ENCODE peak calls at places on chromosomes 3 and 15, in eight cellular contexts. R is spleen; I is lung; D is colonic mucosa; U is lower lobe of right lung; L is small intestine; E is psoas muscle; N is CD4-positive, CD25-positive, alpha-beta regulatory T cell. W is an unnamed sample.

GRCh38 chr3:13110678-13111116 is 37.5 kb upstream of the IQSEC1 start:
- DNase-seq in I (no peak), E (no peak), L (peak; percentile 12), R (peak; percentile 91), U (peak; percentile 36), N (peak; percentile 33), D (peak; percentile 59), W (no peak)

GRCh38 chr3:191235331-191236314 is 36.6 kb downstream of the OSTN start:
- DNase-seq in I (no peak), N (no peak), L (no peak), R (no peak), D (no peak), U (no peak), E (no peak), W (no peak)

GRCh38 chr3:31968927-31969418 is 12.1 kb downstream of the OSBPL10 start:
- DNase-seq in I (no peak), L (peak; percentile 35), U (no peak), E (no peak), R (no peak), N (no peak), D (peak; percentile 13), W (no peak)

GRCh38 chr3:111662907-111663306 is 67.8 kb upstream of the ZBED2 start:
- DNase-seq in N (no peak), I (no peak), L (no peak), D (no peak), E (no peak), U (no peak), R (no peak), W (no peak)

GRCh38 chr15:75177360-75178071 is 24.2 kb upstream of the C15orf39 start:
- DNase-seq in E (no peak), R (no peak), L (no peak), N (no peak), D (no peak), I (no peak), U (no peak), W (no peak)

GRCh38 chr15:44427756-44428724 is 611 bp downstream of the CTDSPL2 start:
- DNase-seq in E (no peak), I (no peak), L (peak; percentile 87), N (peak; percentile 20), U (no peak), D (peak; percentile 70), R (no peak), W (no peak)

GRCh38 chr3:188205992-188206416 is 52.0 kb downstream of the LPP start:
- DNase-seq in R (no peak), L (peak; percentile 75), E (no peak), U (no peak), N (no peak), I (no peak), D (peak; percentile 49), W (no peak)

GRCh38 chr15:83571820-83572707 is 81.9 kb upstream of the ADAMTSL3 start:
- DNase-seq in I (no peak), N (no peak), D (no peak), U (no peak), E (no peak), L (no peak), R (no peak), W (no peak)

GRCh38 chr3:15205934-15206661 is at the start of gene CAPN7:
- DNase-seq in R (peak; percentile 99), I (peak; percentile 93), E (peak; percentile 98), N (peak; percentile 94), U (peak; percentile 98), L (peak; percentile 96), D (peak; percentile 94), W (peak; percentile 91)

GRCh38 chr3:97910931-97911351 is 61.3 kb downstream of the RIOX2 start:
- DNase-seq in D (no peak), I (no peak), U (no peak), L (no peak), R (no peak), E (no peak), N (peak; percentile 14), W (no peak)

GRCh38 chr3:125128861-125129501 is 73.2 kb upstream of the HEG1 start:
- DNase-seq in N (no peak), D (no peak), L (no peak), U (peak; percentile 70), E (no peak), I (peak; percentile 48), R (no peak), W (no peak)

GRCh38 chr3:190718691-190719090 is 143.8 kb downstream of the GMNC start:
- DNase-seq in E (no peak), I (no peak), U (no peak), D (no peak), L (no peak), N (no peak), R (no peak), W (no peak)

GRCh38 chr3:48026098-48026497 is 9.9 kb upstream of the MAP4 start:
- DNase-seq in U (no peak), I (no peak), L (no peak), R (no peak), E (no peak), N (no peak), D (no peak), W (no peak)
- H3K4me1 ChIP-seq in U (peaks cover 21% of the 10 kb centered on the region), I (peaks cover 2% of the 10 kb centered on the region), L (peaks cover 3% of the 10 kb centered on the region), R (no peaks in the 10 kb centered on the region), E (peaks cover 64% of the 10 kb centered on the region), N (no peaks in the 10 kb centered on the region), D (no peaks in the 10 kb centered on the region), W (peaks cover 43% of the 10 kb centered on the region)

GRCh38 chr15:41572866-41573265 is 13.9 kb downstream of the TYRO3 start:
- DNase-seq in U (no peak), N (no peak), R (no peak), I (no peak), L (no peak), D (no peak), E (no peak), W (no peak)
- H3K4me3 ChIP-seq in U (no peak overlapping the region), N (no peak overlapping the region), R (no peak overlapping the region), I (no peak overlapping the region), L (no peak overlapping the region), D (no peak overlapping the region), E (no peak overlapping the region), W (no peak overlapping the region)

DNA sequence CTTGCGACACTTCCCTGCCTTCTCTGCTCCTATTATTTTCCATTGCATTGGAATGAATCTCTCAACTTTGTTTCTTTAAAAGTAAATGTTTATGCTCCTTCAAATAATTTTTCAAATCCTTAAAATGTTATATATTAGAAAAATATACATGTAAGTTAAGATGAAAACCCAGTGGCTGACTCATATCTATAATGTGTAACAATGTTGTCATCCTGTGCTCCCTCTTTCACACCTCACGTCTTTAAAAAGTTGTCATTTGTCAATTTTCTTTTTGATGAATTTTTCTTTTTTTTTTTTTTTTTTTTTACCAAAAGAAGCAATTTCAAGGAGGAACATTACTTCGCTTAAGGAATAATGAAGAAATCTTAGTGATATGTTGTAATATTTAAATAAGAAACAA is 3.7 kb downstream of the RBMS3 start:
- DNase-seq in D (no peak), E (no peak), U (no peak), N (no peak), R (no peak), I (no peak), L (no peak), W (no peak)
- H3K4me1 ChIP-seq in D (no peaks in the 10 kb centered on the region), E (peaks cover 26% of the 10 kb centered on the region), U (no peaks in the 10 kb centered on the region), N (peaks cover 8% of the 10 kb centered on the region), R (peaks cover 4% of the 10 kb centered on the region), I (no peaks in the 10 kb centered on the region), L (no peaks in the 10 kb centered on the region), W (peaks cover 23% of the 10 kb centered on the region)

DNA sequence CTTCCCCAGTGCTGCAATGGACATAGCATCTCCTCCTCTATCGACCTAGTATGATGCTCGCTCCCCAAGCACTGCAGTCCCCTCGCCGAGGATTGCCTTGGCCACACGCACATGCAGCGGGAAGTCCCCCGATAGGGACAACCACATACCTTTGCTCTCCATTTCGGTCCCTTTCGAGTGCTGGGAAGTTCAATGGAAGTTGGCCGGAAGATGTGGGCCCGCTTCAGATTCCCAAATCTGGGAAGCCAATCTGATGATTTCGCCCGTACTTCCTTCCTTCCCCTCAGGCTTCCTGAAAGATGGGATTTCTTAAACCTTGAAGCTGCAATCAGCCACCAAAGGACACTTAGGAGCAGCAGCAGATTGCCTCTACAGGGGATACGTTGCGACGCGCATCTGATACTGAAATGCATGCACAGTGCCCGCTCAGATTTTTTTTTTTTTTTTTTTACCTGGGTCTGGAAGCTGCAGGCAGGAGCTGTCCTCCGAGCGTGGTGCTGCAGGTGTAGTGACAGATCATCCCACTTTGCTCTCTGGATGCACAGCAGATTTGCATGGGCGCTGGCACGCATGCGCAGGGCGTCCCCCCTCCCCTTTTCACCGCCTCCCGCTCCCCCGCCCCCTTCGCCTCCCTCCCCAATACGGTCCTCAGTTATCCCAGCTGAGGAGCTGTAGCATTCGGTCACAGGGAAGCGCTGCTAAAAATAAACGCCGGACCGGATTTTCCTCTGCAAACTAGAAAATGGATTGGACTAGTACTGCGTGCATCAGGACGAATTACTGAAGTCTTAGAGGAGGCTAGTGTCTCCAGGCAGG is at the start of gene FGF12:
- DNase-seq in I (peak; percentile 55), E (peak; percentile 65), R (peak; percentile 73), U (peak; percentile 61), L (peak; percentile 12), D (peak; percentile 29), N (no peak), W (no peak)
- H3K4me3 ChIP-seq in I (no peak within 1 kb of the TSS), E (peak within 1 kb of the TSS; percentile 33), R (peak within 1 kb of the TSS; percentile 14), U (peak within 1 kb of the TSS; percentile 33), L (no peak within 1 kb of the TSS), D (no peak within 1 kb of the TSS), N (no peak within 1 kb of the TSS), W (peak within 1 kb of the TSS; percentile 36)

GRCh38 chr3:63934041-63934440 is 21.9 kb upstream of the SCAANT1 start:
- DNase-seq in D (no peak), E (no peak), U (no peak), N (no peak), L (no peak), I (no peak), R (no peak), W (no peak)
- H3K4me1 ChIP-seq in D (peaks cover 3% of the 10 kb centered on the region), E (peaks cover 39% of the 10 kb centered on the region), U (peaks cover 71% of the 10 kb centered on the region), N (peaks cover 28% of the 10 kb centered on the region), L (peaks cover 7% of the 10 kb centered on the region), I (peaks cover 5% of the 10 kb centered on the region), R (peaks cover 45% of the 10 kb centered on the region), W (peaks cover 67% of the 10 kb centered on the region)

DNA sequence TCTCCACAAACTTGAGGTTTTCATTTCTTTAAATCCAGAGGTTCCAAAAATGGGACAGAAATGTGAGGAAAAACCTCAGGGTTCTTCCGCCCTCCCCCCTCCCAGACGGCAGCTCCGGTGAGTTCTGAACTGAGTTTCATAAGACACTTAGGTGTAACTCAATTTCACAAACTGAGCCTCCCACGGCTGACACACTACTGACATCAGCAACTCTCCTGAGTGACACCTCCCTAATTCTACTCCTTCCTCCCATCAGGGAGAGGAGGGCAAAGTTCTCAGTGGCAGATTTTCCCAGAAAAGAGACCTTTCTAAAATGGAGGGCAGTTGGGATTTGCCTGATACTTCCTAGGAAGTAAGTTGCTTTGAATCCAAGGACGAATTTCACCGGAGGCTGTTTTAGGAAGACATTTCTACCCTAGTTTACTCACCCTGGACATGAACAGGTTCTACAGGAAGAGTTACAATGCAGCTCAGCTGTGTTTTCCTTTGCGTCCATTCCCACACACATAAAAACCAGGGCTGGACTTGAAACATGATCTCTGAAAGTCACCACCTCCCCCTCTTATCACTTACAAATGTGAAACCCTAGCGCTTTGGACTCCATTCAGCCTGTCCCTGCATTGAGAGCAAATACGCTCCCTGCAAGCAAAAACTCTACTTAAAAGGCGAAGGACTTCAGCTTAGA is 78.1 kb upstream of the LMOD3 start:
- DNase-seq in E (no peak), R (no peak), U (no peak), I (no peak), D (peak; percentile 76), L (peak; percentile 89), N (peak; percentile 18), W (no peak)
- H3K4me3 ChIP-seq in E (peak overlapping the region; percentile 62), R (peak overlapping the region; percentile 14), U (peak overlapping the region; percentile 50), I (no peak overlapping the region), D (peak overlapping the region; percentile 30), L (peak overlapping the region; percentile 40), N (peak overlapping the region; percentile 93), W (peak overlapping the region; percentile 33)

GRCh38 chr3:42652251-42652610 is 1.3 kb upstream of the ZBTB47 start:
- DNase-seq in E (no peak), R (no peak), L (no peak), N (no peak), D (no peak), I (no peak), U (no peak), W (no peak)
- H3K4me1 ChIP-seq in E (peaks cover 38% of the 10 kb centered on the region), R (peaks cover 18% of the 10 kb centered on the region), L (peaks cover 2% of the 10 kb centered on the region), N (peaks cover 18% of the 10 kb centered on the region), D (no peaks in the 10 kb centered on the region), I (peaks cover 23% of the 10 kb centered on the region), U (peaks cover 43% of the 10 kb centered on the region), W (peaks cover 68% of the 10 kb centered on the region)